ENCODE peak calls at places on chromosomes 12 and 14, in eight cellular contexts. H is T-helper 22 cell; D is stimulated activated CD4-positive, alpha-beta T cell treated with anti-CD3 and anti-CD28 coated beads, Interleukin-15, amount 100 ng/mL, for 24 hours; Y is GM03348; R is left ventricle myocardium inferior; A is trophoblast cell; G is iris pigment epithelial cell; M is omental fat pad. B is an unnamed sample.
A peak's percentile ranks its signal among the peaks of the same experiment; 100 is the strongest.

GRCh38 chr14:68730811-68731425 is 61.9 kb downstream of the ZFP36L1 start:
- DNase-seq in H (no peak), D (no peak), Y (no peak), R (no peak), A (no peak), G (no peak), M (no peak), B (no peak)

GRCh38 chr12:24111591-24111990 is 162.1 kb upstream of the SOX5 start:
- DNase-seq in H (no peak), D (no peak), Y (no peak), R (no peak), A (peak; percentile 14), G (peak; percentile 78), M (no peak), B (no peak)

GRCh38 chr12:52515927-52516831 is 4.0 kb downstream of the KRT5 start:
- DNase-seq in H (no peak), D (no peak), Y (no peak), R (no peak), A (peak; percentile 62), G (no peak), M (no peak), B (peak; percentile 65)

GRCh38 chr14:92748259-92749016 is at the start of gene LGMN:
- DNase-seq in H (peak; percentile 62), D (peak; percentile 88), Y (peak; percentile 97), R (peak; percentile 97), A (peak; percentile 96), G (peak; percentile 94), M (peak; percentile 83), B (peak; percentile 98)

GRCh38 chr12:27284751-27285150 is 40.7 kb downstream of the STK38L start:
- DNase-seq in H (no peak), D (no peak), Y (peak; percentile 57), R (no peak), A (no peak), G (peak; percentile 77), M (no peak), B (peak; percentile 79)

GRCh38 chr12:7915911-7916403 is 20.0 kb downstream of the SLC2A3 start:
- DNase-seq in H (no peak), D (peak; percentile 58), Y (no peak), R (no peak), A (no peak), G (no peak), M (no peak), B (peak; percentile 13)

GRCh38 chr12:89494411-89495231 is 30.0 kb downstream of the GALNT4 start:
- DNase-seq in H (no peak), D (peak; percentile 62), Y (no peak), R (no peak), A (no peak), G (peak; percentile 51), M (no peak), B (peak; percentile 22)

GRCh38 chr12:11652351-11653040 is 3.0 kb downstream of the ETV6 start:
- DNase-seq in H (no peak), D (peak; percentile 21), Y (peak; percentile 52), R (no peak), A (peak; percentile 33), G (peak; percentile 81), M (no peak), B (peak; percentile 19)

GRCh38 chr14:68451676-68452387 is 341.0 kb downstream of the ZFP36L1 start:
- DNase-seq in H (no peak), D (no peak), Y (peak; percentile 55), R (no peak), A (peak; percentile 40), G (peak; percentile 45), M (no peak), B (no peak)

GRCh38 chr12:71440393-71441349 is 1.1 kb downstream of the LGR5 start:
- DNase-seq in H (no peak), D (peak; percentile 20), Y (peak; percentile 22), R (no peak), A (peak; percentile 31), G (no peak), M (no peak), B (no peak)

GRCh38 chr12:104615048-104615561 is 158.4 kb downstream of the CHST11 start:
- DNase-seq in H (no peak), D (no peak), Y (peak; percentile 55), R (peak; percentile 53), A (peak; percentile 56), G (no peak), M (no peak), B (no peak)

GRCh38 chr12:34388636-34389377 is 366.5 kb downstream of the ALG10 start:
- DNase-seq in H (no peak), D (no peak), Y (no peak), R (no peak), A (no peak), G (no peak), M (no peak), B (no peak)

GRCh38 chr14:93160353-93160801 is 24.3 kb downstream of the MOAP1 start:
- DNase-seq in H (no peak), D (peak; percentile 14), Y (peak; percentile 32), R (no peak), A (peak; percentile 27), G (peak; percentile 29), M (no peak), B (peak; percentile 35)

GRCh38 chr14:25537846-25538455 is 488.0 kb upstream of the STXBP6 start:
- DNase-seq in H (no peak), D (peak; percentile 19), Y (no peak), R (no peak), A (peak; percentile 3), G (peak; percentile 3), M (no peak), B (no peak)

GRCh38 chr14:56666294-56666693 is 86.7 kb downstream of the TMEM260 start:
- DNase-seq in H (no peak), D (no peak), Y (no peak), R (no peak), A (peak; percentile 90), G (no peak), M (no peak), B (no peak)

GRCh38 chr12:125065753-125066570 is 727 bp downstream of the AACS start:
- DNase-seq in H (no peak), D (no peak), Y (peak; percentile 13), R (no peak), A (no peak), G (no peak), M (no peak), B (no peak)

GRCh38 chr14:35808076-35808657 is 928 bp downstream of the RALGAPA1 start:
- DNase-seq in H (peak; percentile 22), D (peak; percentile 65), Y (peak; percentile 23), R (no peak), A (peak; percentile 50), G (no peak), M (no peak), B (peak; percentile 39)

GRCh38 chr12:106226884-106227640 is 20.8 kb downstream of the CKAP4 start:
- DNase-seq in H (no peak), D (peak; percentile 17), Y (peak; percentile 86), R (no peak), A (peak; percentile 86), G (peak; percentile 55), M (no peak), B (peak; percentile 55)

GRCh38 chr12:130765186-130765659 is 49.1 kb upstream of the RIMBP2 start:
- DNase-seq in H (no peak), D (peak; percentile 28), Y (no peak), R (no peak), A (peak; percentile 40), G (peak; percentile 16), M (no peak), B (peak; percentile 49)

GRCh38 chr14:31090872-31091764 is 64.9 kb upstream of the STRN3 start:
- DNase-seq in H (no peak), D (no peak), Y (peak; percentile 80), R (no peak), A (peak; percentile 49), G (peak; percentile 97), M (no peak), B (peak; percentile 59)

GRCh38 chr14:32366256-32366655 is 37.2 kb downstream of the AKAP6 start:
- DNase-seq in H (no peak), D (no peak), Y (peak; percentile 46), R (no peak), A (no peak), G (peak; percentile 72), M (no peak), B (peak; percentile 49)

GRCh38 chr12:7047318-7047717 is 13.2 kb upstream of the C1S start:
- DNase-seq in H (no peak), D (no peak), Y (no peak), R (no peak), A (no peak), G (no peak), M (no peak), B (no peak)

GRCh38 chr12:102958073-102958829 is 777 bp downstream of the ASCL1 start:
- DNase-seq in H (no peak), D (peak; percentile 47), Y (peak; percentile 63), R (no peak), A (peak; percentile 67), G (peak; percentile 60), M (no peak), B (peak; percentile 64)

GRCh38 chr12:66103011-66103913 is 27.3 kb downstream of the LLPH start:
- DNase-seq in H (no peak), D (no peak), Y (peak; percentile 6), R (no peak), A (peak; percentile 39), G (no peak), M (no peak), B (peak; percentile 17)

GRCh38 chr14:105528197-105528858 is 1.9 kb downstream of the TMEM121 start:
- DNase-seq in H (peak; percentile 53), D (peak; percentile 88), Y (peak; percentile 97), R (peak; percentile 79), A (peak; percentile 84), G (peak; percentile 65), M (peak; percentile 56), B (peak; percentile 88)